ENCODE peak calls at places on chromosomes 7 and 10, in eight cellular contexts. V, L, M, D, H, T, K and U are unnamed samples.

GRCh38 chr10:59057350-59057749 is 119.1 kb upstream of the PHYHIPL start:
- DNase-seq in V (no peak), D (no peak), L (no peak), M (peak; percentile 5), T (no peak), K (no peak), H (no peak), U (no peak)

GRCh38 chr7:106417273-106417902 is 132.6 kb upstream of the NAMPT start:
- DNase-seq in L (no peak), K (no peak), T (no peak), D (no peak), M (no peak), V (no peak), H (no peak), U (no peak)

GRCh38 chr10:129921065-129921670 is 42.9 kb downstream of the EBF3 start:
- DNase-seq in M (no peak), T (no peak), K (no peak), L (no peak), D (no peak), V (no peak), H (peak; percentile 13), U (no peak)

GRCh38 chr10:125881192-125881591 is at the start of gene DHX32:
- DNase-seq in M (peak; percentile 92), D (no peak), K (no peak), H (no peak), V (no peak), L (peak; percentile 91), T (no peak), U (no peak)

GRCh38 chr10:43166879-43167490 is 28.7 kb downstream of the CSGALNACT2 start:
- DNase-seq in H (no peak), M (no peak), T (no peak), L (no peak), V (no peak), K (no peak), D (no peak), U (no peak)

GRCh38 chr10:112313911-112314310 is 30.7 kb downstream of the TECTB start:
- DNase-seq in V (no peak), M (no peak), L (no peak), K (no peak), T (no peak), D (no peak), H (no peak), U (no peak)

GRCh38 chr7:27808626-27809025 is 68.7 kb downstream of the TAX1BP1 start:
- DNase-seq in K (no peak), T (no peak), D (no peak), L (no peak), M (no peak), V (no peak), H (no peak), U (no peak)

GRCh38 chr10:15720635-15721310 is 1.1 kb upstream of the ITGA8 start:
- DNase-seq in M (no peak), K (no peak), L (no peak), D (no peak), H (no peak), T (no peak), V (no peak), U (no peak)

GRCh38 chr10:114337510-114338462 is 66.5 kb downstream of the AFAP1L2 start:
- DNase-seq in D (no peak), H (no peak), V (no peak), L (peak; percentile 73), M (peak; percentile 54), T (no peak), K (no peak), U (no peak)

GRCh38 chr10:4982764-4983226 is 19.6 kb downstream of the AKR1C1 start:
- DNase-seq in K (no peak), L (no peak), D (no peak), V (no peak), H (no peak), T (peak; percentile 32), M (no peak), U (no peak)

GRCh38 chr7:10940748-10941358 is 32.8 kb upstream of the PHF14 start:
- DNase-seq in T (peak; percentile 20), V (no peak), H (no peak), K (no peak), L (no peak), D (peak; percentile 36), M (no peak), U (peak; percentile 22)

GRCh38 chr7:105885386-105886111 is 9.2 kb upstream of the ATXN7L1 start:
- DNase-seq in D (no peak), L (no peak), M (no peak), V (no peak), T (no peak), K (peak; percentile 22), H (no peak), U (no peak)

GRCh38 chr10:18594574-18595156 is 56.7 kb downstream of the NSUN6 start:
- DNase-seq in M (peak; percentile 36), V (no peak), L (peak; percentile 51), K (no peak), T (no peak), H (no peak), D (no peak), U (peak; percentile 56)

GRCh38 chr10:125444790-125445189 is 238.2 kb downstream of the TEX36 start:
- DNase-seq in M (no peak), L (peak; percentile 23), V (no peak), K (no peak), H (no peak), D (no peak), T (no peak), U (no peak)

GRCh38 chr7:158285383-158285770 is 302.2 kb downstream of the PTPRN2 start:
- DNase-seq in V (no peak), D (peak; percentile 6), L (no peak), M (no peak), T (no peak), H (no peak), K (no peak), U (no peak)

GRCh38 chr10:104435822-104436221 is 82.2 kb downstream of the CFAP58 start:
- DNase-seq in L (no peak), K (no peak), M (no peak), V (no peak), T (no peak), H (no peak), D (no peak), U (no peak)

GRCh38 chr10:47241256-47241655 is 58.7 kb upstream of the GDF10 start:
- DNase-seq in V (no peak), L (peak; percentile 38), H (no peak), M (no peak), T (no peak), K (no peak), D (no peak), U (peak; percentile 31)

GRCh38 chr10:97813311-97813710 is 36.3 kb upstream of the GOLGA7B start:
- DNase-seq in V (no peak), H (no peak), T (no peak), L (no peak), M (no peak), K (no peak), D (no peak), U (no peak)

GRCh38 chr7:142872106-142872675 is 13.4 kb downstream of the TRPV6 start:
- DNase-seq in H (no peak), L (no peak), D (no peak), K (no peak), V (no peak), T (no peak), M (no peak), U (no peak)

DNA sequence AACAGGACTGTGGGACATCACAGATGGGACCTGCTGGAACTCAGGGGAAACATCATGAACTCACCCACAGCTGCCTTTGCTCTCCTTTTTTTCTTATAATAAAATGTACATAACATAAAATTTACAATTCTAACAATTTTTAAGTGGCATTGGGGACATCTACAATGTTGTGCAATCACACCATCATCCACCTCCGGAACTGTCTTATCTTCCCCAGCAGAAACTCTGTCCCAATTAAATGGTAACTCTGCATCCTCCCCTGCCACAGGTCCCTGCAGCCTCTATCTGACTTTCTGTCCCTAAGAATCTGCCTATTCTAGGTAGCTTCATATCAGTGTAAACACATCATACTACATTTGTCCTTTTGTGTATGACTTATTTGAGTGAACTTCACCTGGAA is 19.4 kb upstream of the TMEM72 start:
- DNase-seq in H (no peak), D (no peak), V (no peak), K (no peak), M (no peak), L (no peak), T (no peak), U (no peak)
- H3K4me3 ChIP-seq in H (no peak overlapping the region), D (no peak overlapping the region), V (no peak overlapping the region), K (no peak overlapping the region), M (no peak overlapping the region), L (no peak overlapping the region), T (no peak overlapping the region), U (no peak overlapping the region)

GRCh38 chr7:76292206-76292573 is 10.3 kb upstream of the HSPB1 start:
- DNase-seq in L (no peak), V (peak; percentile 74), T (no peak), H (no peak), M (no peak), D (no peak), K (no peak), U (no peak)
- H3K4me1 ChIP-seq in L (peaks cover 23% of the 10 kb centered on the region), V (peaks cover 6% of the 10 kb centered on the region), T (peaks cover 17% of the 10 kb centered on the region), H (peaks cover 45% of the 10 kb centered on the region), M (no peaks in the 10 kb centered on the region), D (peaks cover 29% of the 10 kb centered on the region), K (peaks cover 49% of the 10 kb centered on the region), U (peaks cover 37% of the 10 kb centered on the region)

GRCh38 chr10:93876391-93876790 is 17.4 kb upstream of the SLC35G1 start:
- DNase-seq in H (no peak), T (no peak), M (no peak), D (no peak), V (no peak), K (no peak), L (no peak), U (no peak)

GRCh38 chr10:93875032-93875358 is 18.8 kb upstream of the SLC35G1 start:
- DNase-seq in K (no peak), V (no peak), H (no peak), T (no peak), D (no peak), L (no peak), M (no peak), U (no peak)

GRCh38 chr10:93874309-93875031 is 19.3 kb upstream of the SLC35G1 start:
- DNase-seq in T (no peak), K (no peak), L (no peak), V (no peak), H (no peak), M (no peak), D (no peak), U (no peak)

GRCh38 chr10:93873427-93874115 is 20.2 kb upstream of the SLC35G1 start:
- DNase-seq in D (no peak), H (no peak), L (peak; percentile 21), M (no peak), K (no peak), T (peak; percentile 32), V (no peak), U (no peak)

GRCh38 chr10:93879273-93879672 is 14.5 kb upstream of the SLC35G1 start:
- DNase-seq in T (no peak), D (no peak), L (no peak), M (no peak), H (no peak), K (no peak), V (no peak), U (no peak)
- TF ChIP-seq CTCF in T (no peak), D (no peak), L (no peak), M (no peak), H (no peak), K (no peak), V (no peak), U (no peak)

DNA sequence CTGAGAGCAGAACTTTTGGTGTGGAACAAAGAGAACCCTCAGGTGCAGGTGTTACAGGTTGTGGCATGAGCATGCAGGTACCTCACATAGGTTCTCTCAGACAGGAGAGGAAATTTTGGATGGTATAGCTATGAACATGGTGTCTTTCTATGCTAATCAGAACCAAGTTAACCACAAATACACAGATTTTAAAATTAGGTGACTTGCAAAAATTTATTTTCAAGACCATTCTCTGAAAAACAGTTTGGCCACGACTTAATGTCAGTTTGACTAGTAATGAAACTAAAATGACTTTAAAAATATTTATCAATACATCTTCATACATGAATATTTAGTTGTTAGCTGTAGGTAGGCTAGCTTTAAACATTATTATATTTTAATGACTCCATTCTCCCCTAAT is 129.6 kb downstream of the SRI start:
- DNase-seq in T (no peak), H (no peak), M (no peak), D (no peak), V (no peak), L (no peak), K (no peak), U (no peak)
- H3K4me3 ChIP-seq in T (no peak overlapping the region), H (no peak overlapping the region), M (no peak overlapping the region), D (no peak overlapping the region), V (no peak overlapping the region), L (no peak overlapping the region), K (no peak overlapping the region), U (no peak overlapping the region)